ENCODE peak calls at places on chromosomes 2 and 18, in seven cellular contexts. One of them, this sample, is unnamed.

GRCh38 chr2:223214721-223215120 is 162.7 kb downstream of the KCNE4 start:
- DNase-seq in lower leg skin: no peak
- DNase-seq in left lung: no peak
- DNase-seq in upper lobe of left lung: no peak
- DNase-seq in epithelial cell of esophagus: no peak
- DNase-seq in thoracic aorta: no peak
- DNase-seq in AG04449: no peak
- DNase-seq in this sample: no peak

GRCh38 chr2:81542119-81542518 is 1237.6 kb upstream of the LRRTM1 start:
- DNase-seq in lower leg skin: no peak
- DNase-seq in left lung: no peak
- DNase-seq in upper lobe of left lung: no peak
- DNase-seq in epithelial cell of esophagus: peak; percentile 1
- DNase-seq in thoracic aorta: no peak
- DNase-seq in AG04449: no peak
- DNase-seq in this sample: no peak

GRCh38 chr2:27954261-27954673 is 63.7 kb downstream of the BABAM2 start:
- DNase-seq in lower leg skin: no peak
- DNase-seq in left lung: no peak
- DNase-seq in upper lobe of left lung: no peak
- DNase-seq in epithelial cell of esophagus: no peak
- DNase-seq in thoracic aorta: no peak
- DNase-seq in AG04449: no peak
- DNase-seq in this sample: no peak

GRCh38 chr2:67215214-67215613 is 181.9 kb upstream of the ETAA1 start:
- DNase-seq in lower leg skin: no peak
- DNase-seq in left lung: peak; percentile 73
- DNase-seq in upper lobe of left lung: peak; percentile 50
- DNase-seq in epithelial cell of esophagus: peak; percentile 79
- DNase-seq in thoracic aorta: no peak
- DNase-seq in AG04449: peak; percentile 14
- DNase-seq in this sample: peak; percentile 75

GRCh38 chr2:175743020-175743419 is 259.0 kb downstream of the LNPK start:
- DNase-seq in lower leg skin: no peak
- DNase-seq in left lung: no peak
- DNase-seq in upper lobe of left lung: no peak
- DNase-seq in epithelial cell of esophagus: peak; percentile 9
- DNase-seq in thoracic aorta: no peak
- DNase-seq in AG04449: no peak
- DNase-seq in this sample: no peak

GRCh38 chr2:62412347-62412742 is 93.7 kb downstream of the TMEM17 start:
- DNase-seq in lower leg skin: no peak
- DNase-seq in left lung: no peak
- DNase-seq in upper lobe of left lung: no peak
- DNase-seq in epithelial cell of esophagus: peak; percentile 68
- DNase-seq in thoracic aorta: no peak
- DNase-seq in AG04449: no peak
- DNase-seq in this sample: no peak

GRCh38 chr2:14678754-14679153 is 46.2 kb downstream of the LRATD1 start:
- DNase-seq in lower leg skin: no peak
- DNase-seq in left lung: no peak
- DNase-seq in upper lobe of left lung: no peak
- DNase-seq in epithelial cell of esophagus: peak; percentile 29
- DNase-seq in thoracic aorta: no peak
- DNase-seq in AG04449: no peak
- DNase-seq in this sample: no peak

GRCh38 chr2:128593518-128594272 is 275.0 kb upstream of the HS6ST1 start:
- DNase-seq in lower leg skin: peak; percentile 72
- DNase-seq in left lung: no peak
- DNase-seq in upper lobe of left lung: no peak
- DNase-seq in epithelial cell of esophagus: no peak
- DNase-seq in thoracic aorta: no peak
- DNase-seq in AG04449: no peak
- DNase-seq in this sample: no peak

DNA sequence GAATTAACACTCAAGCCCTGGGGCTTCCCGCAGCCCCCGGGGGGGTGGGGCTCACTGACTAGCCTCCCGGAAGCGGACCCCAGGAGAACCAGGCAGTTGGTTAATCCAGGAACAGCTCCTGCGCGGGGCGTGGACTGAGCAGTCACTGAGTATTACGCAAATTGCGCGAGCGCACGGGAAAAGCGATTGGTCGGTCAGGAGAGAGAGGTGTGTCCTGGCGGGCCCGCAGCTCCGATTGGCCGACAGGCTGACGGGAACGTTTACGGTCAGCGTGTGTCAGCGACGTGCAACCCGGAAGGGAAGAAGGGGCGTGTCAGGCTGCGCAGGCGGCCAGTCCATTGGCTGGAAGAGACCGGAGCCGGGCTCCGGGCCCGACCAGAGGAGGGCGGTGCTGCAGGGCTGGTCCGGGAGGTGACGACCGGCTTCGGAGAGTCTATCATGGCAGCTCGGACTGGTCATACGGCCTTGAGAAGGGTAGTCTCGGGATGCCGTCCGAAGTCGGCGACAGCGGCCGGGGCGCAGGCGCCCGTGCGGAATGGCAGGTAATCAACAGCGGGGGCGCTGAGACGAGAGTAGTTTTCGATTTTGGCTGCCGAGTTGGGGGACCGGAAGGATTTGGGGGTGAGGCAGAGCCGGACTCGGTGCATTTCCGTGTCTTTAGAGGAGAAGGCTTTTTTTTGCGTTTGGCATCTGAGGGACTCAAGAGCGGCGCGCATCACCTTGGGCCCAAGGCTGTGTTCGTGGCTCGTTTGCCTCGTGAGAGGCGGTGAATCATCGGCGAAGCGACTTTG is at the start of gene COQ10B:
- DNase-seq in lower leg skin: peak; percentile 100
- DNase-seq in left lung: peak; percentile 99
- DNase-seq in upper lobe of left lung: peak; percentile 100
- DNase-seq in epithelial cell of esophagus: peak; percentile 100
- DNase-seq in thoracic aorta: peak; percentile 97
- DNase-seq in AG04449: peak; percentile 99
- DNase-seq in this sample: peak; percentile 97
- TF ChIP-seq CTCF in lower leg skin: no peak
- TF ChIP-seq CTCF in left lung: no peak
- TF ChIP-seq CTCF in upper lobe of left lung: no peak
- TF ChIP-seq CTCF in epithelial cell of esophagus: peak; percentile 40
- TF ChIP-seq CTCF in thoracic aorta: no peak
- TF ChIP-seq CTCF in AG04449: peak; percentile 37
- TF ChIP-seq CTCF in this sample: peak; percentile 27

GRCh38 chr18:32674491-32674890 is 98.3 kb downstream of the KLHL14 start:
- DNase-seq in lower leg skin: no peak
- DNase-seq in left lung: no peak
- DNase-seq in upper lobe of left lung: no peak
- DNase-seq in epithelial cell of esophagus: peak; percentile 35
- DNase-seq in thoracic aorta: no peak
- DNase-seq in AG04449: no peak
- DNase-seq in this sample: no peak
- TF ChIP-seq CTCF in lower leg skin: no peak
- TF ChIP-seq CTCF in left lung: no peak
- TF ChIP-seq CTCF in upper lobe of left lung: no peak
- TF ChIP-seq CTCF in epithelial cell of esophagus: peak; percentile 42
- TF ChIP-seq CTCF in thoracic aorta: no peak
- TF ChIP-seq CTCF in AG04449: no peak
- TF ChIP-seq CTCF in this sample: peak; percentile 45

GRCh38 chr18:48825101-48825745 is 125.5 kb downstream of the SMAD7 start:
- DNase-seq in lower leg skin: peak; percentile 81
- DNase-seq in left lung: no peak
- DNase-seq in upper lobe of left lung: peak; percentile 16
- DNase-seq in epithelial cell of esophagus: no peak
- DNase-seq in thoracic aorta: no peak
- DNase-seq in AG04449: no peak
- DNase-seq in this sample: peak; percentile 57
- TF ChIP-seq CTCF in lower leg skin: no peak
- TF ChIP-seq CTCF in left lung: no peak
- TF ChIP-seq CTCF in upper lobe of left lung: no peak
- TF ChIP-seq CTCF in epithelial cell of esophagus: no peak
- TF ChIP-seq CTCF in thoracic aorta: no peak
- TF ChIP-seq CTCF in AG04449: no peak
- TF ChIP-seq CTCF in this sample: no peak

GRCh38 chr18:212780-213179 is 54.4 kb downstream of the USP14 start:
- DNase-seq in lower leg skin: no peak
- DNase-seq in left lung: no peak
- DNase-seq in upper lobe of left lung: no peak
- DNase-seq in epithelial cell of esophagus: no peak
- DNase-seq in thoracic aorta: no peak
- DNase-seq in AG04449: no peak
- DNase-seq in this sample: no peak
- TF ChIP-seq CTCF in lower leg skin: no peak
- TF ChIP-seq CTCF in left lung: no peak
- TF ChIP-seq CTCF in upper lobe of left lung: no peak
- TF ChIP-seq CTCF in epithelial cell of esophagus: peak; percentile 12
- TF ChIP-seq CTCF in thoracic aorta: no peak
- TF ChIP-seq CTCF in AG04449: no peak
- TF ChIP-seq CTCF in this sample: peak; percentile 56

DNA sequence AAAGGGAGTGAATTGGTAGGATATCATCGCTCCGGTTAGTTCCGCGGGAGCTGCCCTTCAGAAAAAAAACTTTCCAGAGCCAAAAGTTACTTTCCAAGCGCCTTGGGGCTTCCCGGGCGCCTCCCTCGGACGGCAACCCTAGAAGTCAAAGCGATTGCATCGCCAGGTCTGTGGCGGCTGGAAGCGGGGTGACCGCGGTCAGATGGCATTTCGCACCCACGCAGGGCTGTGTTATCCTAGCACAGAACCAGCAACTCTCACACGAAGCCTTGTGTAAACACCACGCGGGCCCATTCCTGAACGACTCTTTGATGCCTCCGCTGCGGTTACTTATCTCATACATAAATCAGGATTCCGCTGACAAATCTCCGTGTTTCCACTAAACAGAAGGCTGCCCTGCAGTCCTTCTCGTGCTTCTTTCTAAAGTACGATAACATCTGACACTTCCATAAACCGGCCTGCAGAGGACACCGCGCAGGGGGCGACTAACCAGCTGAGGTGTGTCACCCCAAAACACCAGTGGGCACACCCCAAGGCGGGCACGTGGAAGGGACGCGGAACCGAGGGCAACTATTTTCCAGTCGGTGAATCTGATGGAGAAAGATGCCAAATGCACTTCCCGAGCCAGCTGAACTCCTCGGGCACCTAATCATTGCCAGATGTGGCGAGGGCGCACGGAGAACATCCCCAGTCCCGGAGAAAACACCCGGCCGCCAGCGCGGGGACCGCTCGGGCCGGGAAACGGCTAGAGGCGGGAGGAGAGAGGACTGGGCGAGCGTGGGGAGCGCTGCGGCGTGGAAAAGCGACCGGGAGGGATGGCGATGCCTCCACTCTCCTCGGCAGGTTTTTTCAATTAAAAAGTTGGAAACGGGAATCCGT is 911 bp downstream of the COLEC12 start:
- DNase-seq in lower leg skin: peak; percentile 88
- DNase-seq in left lung: no peak
- DNase-seq in upper lobe of left lung: peak; percentile 41
- DNase-seq in epithelial cell of esophagus: no peak
- DNase-seq in thoracic aorta: no peak
- DNase-seq in AG04449: peak; percentile 41
- DNase-seq in this sample: no peak
- TF ChIP-seq CTCF in lower leg skin: no peak
- TF ChIP-seq CTCF in left lung: no peak
- TF ChIP-seq CTCF in upper lobe of left lung: no peak
- TF ChIP-seq CTCF in epithelial cell of esophagus: no peak
- TF ChIP-seq CTCF in thoracic aorta: no peak
- TF ChIP-seq CTCF in AG04449: no peak
- TF ChIP-seq CTCF in this sample: no peak

GRCh38 chr2:215901796-215902195 is 111.6 kb downstream of the MREG start:
- DNase-seq in lower leg skin: no peak
- DNase-seq in left lung: no peak
- DNase-seq in upper lobe of left lung: no peak
- DNase-seq in epithelial cell of esophagus: no peak
- DNase-seq in thoracic aorta: no peak
- DNase-seq in AG04449: no peak
- DNase-seq in this sample: no peak
- TF ChIP-seq CTCF in lower leg skin: no peak
- TF ChIP-seq CTCF in left lung: no peak
- TF ChIP-seq CTCF in upper lobe of left lung: no peak
- TF ChIP-seq CTCF in epithelial cell of esophagus: no peak
- TF ChIP-seq CTCF in thoracic aorta: no peak
- TF ChIP-seq CTCF in AG04449: no peak
- TF ChIP-seq CTCF in this sample: no peak

This sample was measured in type B pancreatic cell.